ENCODE peak calls at places on chromosomes 11 and 22, in eight cellular contexts. N is PC-3, F is ovary, Z is body of pancreas, Y is fibroblast of lung, R is mammary epithelial cell, A is MM.1S, K is astrocyte. C is an unnamed sample.

GRCh38 chr11:111421251-111421650 is 42.2 kb upstream of the POU2AF1 start:
- DNase-seq in A (no peak), Y (no peak), R (no peak), F (no peak), N (no peak), Z (no peak), K (no peak), C (no peak)

GRCh38 chr22:30743257-30744020 is 48.8 kb downstream of the OSBP2 start:
- DNase-seq in Y (no peak), F (no peak), K (no peak), R (no peak), N (no peak), Z (no peak), A (no peak), C (no peak)

GRCh38 chr11:113272927-113273615 is 41.3 kb upstream of the TTC12 start:
- DNase-seq in F (no peak), K (no peak), A (no peak), R (no peak), Z (no peak), N (no peak), Y (no peak), C (no peak)

GRCh38 chr11:128453444-128454336 is 133.7 kb downstream of the ETS1 start:
- DNase-seq in K (peak; percentile 99), A (peak; percentile 63), Z (peak; percentile 48), N (peak; percentile 88), F (peak; percentile 68), Y (peak; percentile 90), R (peak; percentile 94), C (no peak)

GRCh38 chr11:72528121-72528520 is 93.8 kb upstream of the CLPB start:
- DNase-seq in F (no peak), Z (no peak), K (peak; percentile 20), R (peak; percentile 34), N (no peak), A (no peak), Y (no peak), C (no peak)

GRCh38 chr11:15565846-15566245 is 451.1 kb downstream of the INSC start:
- DNase-seq in A (no peak), K (no peak), F (no peak), Y (no peak), Z (no peak), R (no peak), N (no peak), C (no peak)

GRCh38 chr11:16326679-16327297 is 29.6 kb downstream of the SOX6 start:
- DNase-seq in R (peak; percentile 6), F (no peak), A (no peak), N (no peak), Z (no peak), Y (no peak), K (peak; percentile 26), C (no peak)

GRCh38 chr11:10205928-10206327 is 88.1 kb downstream of the SBF2 start:
- DNase-seq in K (no peak), A (no peak), N (no peak), R (no peak), F (no peak), Y (no peak), Z (no peak), C (no peak)

GRCh38 chr22:27252282-27253049 is 549.1 kb downstream of the MN1 start:
- DNase-seq in Y (peak; percentile 85), A (no peak), N (peak; percentile 15), F (no peak), Z (no peak), K (peak; percentile 92), R (peak; percentile 75), C (no peak)

GRCh38 chr22:48057116-48057835 is 1294.8 kb downstream of the TBC1D22A start:
- DNase-seq in R (no peak), K (no peak), N (no peak), A (no peak), Y (no peak), Z (no peak), F (no peak), C (no peak)

GRCh38 chr11:129249351-129249750 is 57.2 kb upstream of the ARHGAP32 start:
- DNase-seq in Y (peak; percentile 89), A (no peak), F (no peak), N (peak; percentile 60), K (peak; percentile 96), R (peak; percentile 65), Z (no peak), C (no peak)

GRCh38 chr11:74783241-74783871 is 34.7 kb downstream of the RNF169 start:
- DNase-seq in K (peak; percentile 77), R (peak; percentile 73), Z (no peak), N (peak; percentile 84), Y (peak; percentile 29), A (peak; percentile 50), F (no peak), C (no peak)

GRCh38 chr22:33083212-33083611 is 25.0 kb upstream of the SYN3 start:
- DNase-seq in Y (no peak), A (peak; percentile 43), F (no peak), R (no peak), K (no peak), Z (no peak), N (peak; percentile 17), C (no peak)

GRCh38 chr22:30803679-30804078 is 109.0 kb downstream of the OSBP2 start:
- DNase-seq in A (no peak), R (no peak), K (no peak), F (no peak), N (no peak), Z (no peak), Y (no peak), C (no peak)

GRCh38 chr22:50242406-50242949 is 2.3 kb downstream of the TUBGCP6 start:
- DNase-seq in Y (no peak), K (no peak), N (peak; percentile 18), Z (no peak), F (no peak), A (no peak), R (no peak), C (no peak)

GRCh38 chr11:64611961-64612646 is 21.1 kb downstream of the SLC22A12 start:
- DNase-seq in K (no peak), F (no peak), Y (no peak), Z (no peak), R (peak; percentile 5), N (no peak), A (no peak), C (no peak)

GRCh38 chr22:29369460-29369859 is 18.9 kb downstream of the AP1B1 start:
- DNase-seq in R (no peak), Y (peak; percentile 66), A (no peak), K (peak; percentile 80), F (peak; percentile 52), N (no peak), Z (peak; percentile 36), C (no peak)

GRCh38 chr22:18062421-18062820 is 15.4 kb upstream of the PEX26 start:
- DNase-seq in Y (no peak), A (no peak), K (no peak), F (no peak), R (peak; percentile 83), N (no peak), Z (no peak), C (no peak)

GRCh38 chr11:116461789-116462188 is 311.0 kb downstream of the BUD13 start:
- DNase-seq in K (no peak), A (no peak), N (no peak), Y (no peak), Z (no peak), R (no peak), F (no peak), C (no peak)

GRCh38 chr11:125429174-125429707 is 66.8 kb downstream of the FEZ1 start:
- DNase-seq in F (peak; percentile 56), N (peak; percentile 79), Z (peak; percentile 62), A (peak; percentile 78), R (peak; percentile 35), K (peak; percentile 35), Y (peak; percentile 54), C (no peak)

GRCh38 chr11:71179877-71180276 is 72.5 kb downstream of the SHANK2 start:
- DNase-seq in Z (peak; percentile 20), N (no peak), F (no peak), A (no peak), Y (no peak), K (no peak), R (peak; percentile 19), C (no peak)

GRCh38 chr11:12973529-12974181 is 35.5 kb upstream of the RASSF10 start:
- DNase-seq in N (peak; percentile 35), Y (no peak), Z (peak; percentile 16), K (peak; percentile 24), R (no peak), A (no peak), F (no peak), C (no peak)

GRCh38 chr11:57223601-57224000 is 13.4 kb downstream of the APLNR start:
- DNase-seq in A (no peak), Z (no peak), Y (no peak), F (no peak), K (peak; percentile 56), R (no peak), N (no peak), C (no peak)

GRCh38 chr11:45585205-45585604 is 80.2 kb downstream of the CHST1 start:
- DNase-seq in F (no peak), A (no peak), Y (no peak), K (no peak), R (no peak), Z (no peak), N (no peak), C (no peak)

GRCh38 chr11:63427971-63428508 is 58.5 kb downstream of the SLC22A9 start:
- DNase-seq in Z (no peak), F (no peak), R (no peak), K (no peak), N (no peak), Y (no peak), A (no peak), C (no peak)

GRCh38 chr11:74005721-74006517 is 3.0 kb downstream of the UCP3 start:
- DNase-seq in K (no peak), F (no peak), Z (no peak), A (no peak), Y (no peak), R (no peak), N (no peak), C (no peak)

GRCh38 chr11:114057147-114057546 is 2.4 kb upstream of the ZBTB16 start:
- DNase-seq in Z (peak; percentile 65), N (no peak), R (no peak), F (peak; percentile 32), K (no peak), Y (no peak), A (no peak), C (no peak)

GRCh38 chr22:22201185-22201924 is 43.2 kb upstream of the VPREB1 start:
- DNase-seq in Z (peak; percentile 57), R (no peak), A (peak; percentile 90), F (no peak), N (peak; percentile 18), K (no peak), Y (peak; percentile 37), C (no peak)
- TF ChIP-seq CTCF in Z (no peak), R (peak; percentile 89), A (peak; percentile 88), F (no peak), N (peak; percentile 52), K (peak; percentile 57), Y (peak; percentile 68), C (peak; percentile 81)

GRCh38 chr11:61536676-61537270 is 28.2 kb downstream of the LRRC10B start:
- DNase-seq in F (no peak), K (no peak), Y (no peak), N (no peak), Z (no peak), R (no peak), A (no peak), C (no peak)
- H3K4me1 ChIP-seq in F (peaks cover 24% of the 10 kb centered on the region), K (no peaks in the 10 kb centered on the region), Y (peaks cover 2% of the 10 kb centered on the region), N (peaks cover 21% of the 10 kb centered on the region), Z (peaks cover 4% of the 10 kb centered on the region), R (no peaks in the 10 kb centered on the region), A (no peaks in the 10 kb centered on the region), C (no peaks in the 10 kb centered on the region)

GRCh38 chr11:35619030-35619753 is 932 bp downstream of the FJX1 start:
- DNase-seq in R (peak; percentile 71), K (peak; percentile 44), Y (peak; percentile 46), Z (peak; percentile 52), A (peak; percentile 65), N (peak; percentile 45), F (peak; percentile 66), C (peak; percentile 65)
- TF ChIP-seq CTCF in R (peak; percentile 4), K (no peak), Y (no peak), Z (no peak), A (no peak), N (no peak), F (no peak), C (no peak)

GRCh38 chr11:1876361-1877063 is 15.2 kb downstream of the PRR33 start:
- DNase-seq in F (peak; percentile 61), Y (peak; percentile 91), K (no peak), Z (peak; percentile 59), N (peak; percentile 46), A (no peak), R (no peak), C (peak; percentile 69)
- H3K4me1 ChIP-seq in F (peaks cover 2% of the 10 kb centered on the region), Y (no peaks in the 10 kb centered on the region), K (peaks cover 8% of the 10 kb centered on the region), Z (peaks cover 18% of the 10 kb centered on the region), N (no peaks in the 10 kb centered on the region), A (no peaks in the 10 kb centered on the region), R (peaks cover 19% of the 10 kb centered on the region), C (peaks cover 25% of the 10 kb centered on the region)